ENCODE peak calls at places on chromosome 17, in ten cellular contexts. One of them, this sample, is unnamed.

GRCh38 chr17:33950061-33950460 is 305.0 kb upstream of the CCL2 start:
- DNase-seq in nephron progenitor cell: no peak
- DNase-seq in prostate gland: no peak
- DNase-seq in heart right ventricle: no peak
- DNase-seq in kidney epithelial cell: no peak
- DNase-seq in thoracic aorta: no peak
- DNase-seq in neural crest cell: no peak
- DNase-seq in ascending aorta: no peak
- DNase-seq in fibroblast of pulmonary artery: no peak
- DNase-seq in omental fat pad: no peak
- DNase-seq in this sample: no peak

GRCh38 chr17:81457396-81457795 is 55.2 kb downstream of the ACTG1 start:
- DNase-seq in nephron progenitor cell: no peak
- DNase-seq in prostate gland: no peak
- DNase-seq in heart right ventricle: no peak
- DNase-seq in kidney epithelial cell: no peak
- DNase-seq in thoracic aorta: no peak
- DNase-seq in neural crest cell: no peak
- DNase-seq in ascending aorta: no peak
- DNase-seq in fibroblast of pulmonary artery: no peak
- DNase-seq in omental fat pad: no peak
- DNase-seq in this sample: no peak

GRCh38 chr17:73166731-73167581 is 2.1 kb downstream of the SSTR2 start:
- DNase-seq in nephron progenitor cell: no peak
- DNase-seq in prostate gland: no peak
- DNase-seq in heart right ventricle: no peak
- DNase-seq in kidney epithelial cell: no peak
- DNase-seq in thoracic aorta: no peak
- DNase-seq in neural crest cell: no peak
- DNase-seq in ascending aorta: no peak
- DNase-seq in fibroblast of pulmonary artery: no peak
- DNase-seq in omental fat pad: no peak
- DNase-seq in this sample: no peak

GRCh38 chr17:2067559-2067958 is 12.7 kb downstream of the HIC1 start:
- DNase-seq in nephron progenitor cell: no peak
- DNase-seq in prostate gland: no peak
- DNase-seq in heart right ventricle: no peak
- DNase-seq in kidney epithelial cell: no peak
- DNase-seq in thoracic aorta: no peak
- DNase-seq in neural crest cell: no peak
- DNase-seq in ascending aorta: no peak
- DNase-seq in fibroblast of pulmonary artery: peak; percentile 78
- DNase-seq in omental fat pad: no peak
- DNase-seq in this sample: peak; percentile 86

GRCh38 chr17:7260601-7261376 is 1.5 kb downstream of the CLDN7 start:
- DNase-seq in nephron progenitor cell: peak; percentile 56
- DNase-seq in prostate gland: peak; percentile 64
- DNase-seq in heart right ventricle: no peak
- DNase-seq in kidney epithelial cell: no peak
- DNase-seq in thoracic aorta: no peak
- DNase-seq in neural crest cell: no peak
- DNase-seq in ascending aorta: no peak
- DNase-seq in fibroblast of pulmonary artery: no peak
- DNase-seq in omental fat pad: peak; percentile 16
- DNase-seq in this sample: no peak

GRCh38 chr17:15334266-15334665 is 7.1 kb downstream of the TEKT3 start:
- DNase-seq in nephron progenitor cell: no peak
- DNase-seq in prostate gland: no peak
- DNase-seq in heart right ventricle: no peak
- DNase-seq in kidney epithelial cell: no peak
- DNase-seq in thoracic aorta: no peak
- DNase-seq in neural crest cell: no peak
- DNase-seq in ascending aorta: no peak
- DNase-seq in fibroblast of pulmonary artery: no peak
- DNase-seq in omental fat pad: no peak
- DNase-seq in this sample: no peak

GRCh38 chr17:12485361-12485911 is 180.3 kb upstream of the MYOCD start:
- DNase-seq in nephron progenitor cell: no peak
- DNase-seq in prostate gland: no peak
- DNase-seq in heart right ventricle: no peak
- DNase-seq in kidney epithelial cell: no peak
- DNase-seq in thoracic aorta: no peak
- DNase-seq in neural crest cell: no peak
- DNase-seq in ascending aorta: no peak
- DNase-seq in fibroblast of pulmonary artery: no peak
- DNase-seq in omental fat pad: no peak
- DNase-seq in this sample: no peak

GRCh38 chr17:73309727-73310555 is 1.9 kb downstream of the CDC42EP4 start:
- DNase-seq in nephron progenitor cell: peak; percentile 57
- DNase-seq in prostate gland: no peak
- DNase-seq in heart right ventricle: no peak
- DNase-seq in kidney epithelial cell: no peak
- DNase-seq in thoracic aorta: no peak
- DNase-seq in neural crest cell: peak; percentile 30
- DNase-seq in ascending aorta: no peak
- DNase-seq in fibroblast of pulmonary artery: no peak
- DNase-seq in omental fat pad: no peak
- DNase-seq in this sample: peak; percentile 45

GRCh38 chr17:71830916-71831315 is 289.9 kb upstream of the SOX9 start:
- DNase-seq in nephron progenitor cell: peak; percentile 44
- DNase-seq in prostate gland: no peak
- DNase-seq in heart right ventricle: no peak
- DNase-seq in kidney epithelial cell: no peak
- DNase-seq in thoracic aorta: no peak
- DNase-seq in neural crest cell: peak; percentile 38
- DNase-seq in ascending aorta: no peak
- DNase-seq in fibroblast of pulmonary artery: no peak
- DNase-seq in omental fat pad: no peak
- DNase-seq in this sample: no peak

GRCh38 chr17:7056386-7056785 is 12.5 kb upstream of the SLC16A11 start:
- DNase-seq in nephron progenitor cell: no peak
- DNase-seq in prostate gland: no peak
- DNase-seq in heart right ventricle: no peak
- DNase-seq in kidney epithelial cell: no peak
- DNase-seq in thoracic aorta: no peak
- DNase-seq in neural crest cell: no peak
- DNase-seq in ascending aorta: no peak
- DNase-seq in fibroblast of pulmonary artery: no peak
- DNase-seq in omental fat pad: no peak
- DNase-seq in this sample: peak; percentile 48

GRCh38 chr17:80361495-80362220 is 53.3 kb upstream of the ENDOV start:
- DNase-seq in nephron progenitor cell: peak; percentile 41
- DNase-seq in prostate gland: no peak
- DNase-seq in heart right ventricle: no peak
- DNase-seq in kidney epithelial cell: no peak
- DNase-seq in thoracic aorta: no peak
- DNase-seq in neural crest cell: peak; percentile 14
- DNase-seq in ascending aorta: no peak
- DNase-seq in fibroblast of pulmonary artery: peak; percentile 32
- DNase-seq in omental fat pad: no peak
- DNase-seq in this sample: no peak
- TF ChIP-seq CTCF in nephron progenitor cell: peak; percentile 48
- TF ChIP-seq CTCF in prostate gland: no peak
- TF ChIP-seq CTCF in heart right ventricle: peak; percentile 37
- TF ChIP-seq CTCF in kidney epithelial cell: peak; percentile 37
- TF ChIP-seq CTCF in thoracic aorta: peak; percentile 12
- TF ChIP-seq CTCF in neural crest cell: peak; percentile 55
- TF ChIP-seq CTCF in ascending aorta: no peak
- TF ChIP-seq CTCF in fibroblast of pulmonary artery: peak; percentile 37
- TF ChIP-seq CTCF in omental fat pad: no peak
- TF ChIP-seq CTCF in this sample: peak; percentile 55

GRCh38 chr17:75503976-75504346 is 11.4 kb downstream of the CASKIN2 start:
- DNase-seq in nephron progenitor cell: no peak
- DNase-seq in prostate gland: no peak
- DNase-seq in heart right ventricle: no peak
- DNase-seq in kidney epithelial cell: no peak
- DNase-seq in thoracic aorta: no peak
- DNase-seq in neural crest cell: no peak
- DNase-seq in ascending aorta: no peak
- DNase-seq in fibroblast of pulmonary artery: no peak
- DNase-seq in omental fat pad: no peak
- DNase-seq in this sample: no peak

GRCh38 chr17:75505640-75506039 is 9.7 kb downstream of the CASKIN2 start:
- DNase-seq in nephron progenitor cell: no peak
- DNase-seq in prostate gland: no peak
- DNase-seq in heart right ventricle: no peak
- DNase-seq in kidney epithelial cell: no peak
- DNase-seq in thoracic aorta: no peak
- DNase-seq in neural crest cell: no peak
- DNase-seq in ascending aorta: no peak
- DNase-seq in fibroblast of pulmonary artery: no peak
- DNase-seq in omental fat pad: no peak
- DNase-seq in this sample: no peak

GRCh38 chr17:75503337-75503950 is 11.9 kb downstream of the CASKIN2 start:
- DNase-seq in nephron progenitor cell: no peak
- DNase-seq in prostate gland: no peak
- DNase-seq in heart right ventricle: no peak
- DNase-seq in kidney epithelial cell: no peak
- DNase-seq in thoracic aorta: no peak
- DNase-seq in neural crest cell: no peak
- DNase-seq in ascending aorta: no peak
- DNase-seq in fibroblast of pulmonary artery: no peak
- DNase-seq in omental fat pad: no peak
- DNase-seq in this sample: no peak

GRCh38 chr17:75505152-75505409 is 10.3 kb downstream of the CASKIN2 start:
- DNase-seq in nephron progenitor cell: no peak
- DNase-seq in prostate gland: no peak
- DNase-seq in heart right ventricle: no peak
- DNase-seq in kidney epithelial cell: no peak
- DNase-seq in thoracic aorta: no peak
- DNase-seq in neural crest cell: no peak
- DNase-seq in ascending aorta: no peak
- DNase-seq in fibroblast of pulmonary artery: no peak
- DNase-seq in omental fat pad: no peak
- DNase-seq in this sample: no peak

DNA sequence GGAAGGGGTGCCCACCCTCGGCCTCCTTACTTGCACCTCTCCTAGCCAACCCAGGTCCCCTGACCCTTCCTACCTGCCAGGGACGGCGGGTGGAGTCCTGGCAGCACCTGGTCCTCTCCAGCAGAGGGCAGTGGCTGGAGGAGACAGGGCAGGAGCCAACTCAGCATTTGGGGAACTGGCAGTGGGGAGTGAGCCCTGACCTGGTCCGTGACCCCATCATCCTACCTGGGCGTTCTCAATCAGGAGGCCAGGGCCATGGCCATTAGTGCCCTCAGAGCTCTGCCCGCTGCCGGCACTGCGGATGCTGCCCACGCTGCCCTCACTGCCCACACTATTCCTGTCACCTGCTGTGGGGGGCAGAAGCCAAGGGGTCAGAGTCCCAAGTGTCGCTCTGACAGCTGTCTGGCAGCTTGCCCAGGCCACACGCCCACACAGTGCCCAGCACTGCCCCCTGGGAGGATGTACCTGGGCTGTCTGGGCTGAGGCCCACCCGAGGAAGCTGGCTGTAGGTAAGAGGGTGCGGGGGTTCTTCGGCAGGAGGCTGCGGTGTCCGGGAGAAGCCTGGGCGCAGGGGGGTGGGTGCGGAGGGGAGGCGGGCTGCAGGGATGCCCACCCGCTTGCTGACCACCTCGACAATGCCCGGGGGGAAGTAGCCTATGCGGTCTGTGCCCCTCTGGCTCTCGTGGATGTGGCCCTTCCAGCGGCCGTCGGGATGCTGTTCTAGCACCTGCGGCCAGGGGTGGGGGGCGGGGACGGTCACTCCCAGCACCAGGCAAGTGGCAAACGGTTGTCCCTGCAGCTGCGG is 10.8 kb downstream of the CASKIN2 start:
- DNase-seq in nephron progenitor cell: no peak
- DNase-seq in prostate gland: no peak
- DNase-seq in heart right ventricle: no peak
- DNase-seq in kidney epithelial cell: no peak
- DNase-seq in thoracic aorta: no peak
- DNase-seq in neural crest cell: no peak
- DNase-seq in ascending aorta: no peak
- DNase-seq in fibroblast of pulmonary artery: no peak
- DNase-seq in omental fat pad: no peak
- DNase-seq in this sample: no peak
- TF ChIP-seq CTCF in nephron progenitor cell: peak; percentile 51
- TF ChIP-seq CTCF in prostate gland: no peak
- TF ChIP-seq CTCF in heart right ventricle: peak; percentile 67
- TF ChIP-seq CTCF in kidney epithelial cell: peak; percentile 72
- TF ChIP-seq CTCF in thoracic aorta: peak; percentile 43
- TF ChIP-seq CTCF in neural crest cell: peak; percentile 58
- TF ChIP-seq CTCF in ascending aorta: no peak
- TF ChIP-seq CTCF in fibroblast of pulmonary artery: peak; percentile 49
- TF ChIP-seq CTCF in omental fat pad: no peak
- TF ChIP-seq CTCF in this sample: peak; percentile 67

GRCh38 chr17:41779954-41780353 is 6.6 kb downstream of the JUP start:
- DNase-seq in nephron progenitor cell: no peak
- DNase-seq in prostate gland: no peak
- DNase-seq in heart right ventricle: no peak
- DNase-seq in kidney epithelial cell: no peak
- DNase-seq in thoracic aorta: no peak
- DNase-seq in neural crest cell: no peak
- DNase-seq in ascending aorta: no peak
- DNase-seq in fibroblast of pulmonary artery: no peak
- DNase-seq in omental fat pad: no peak
- DNase-seq in this sample: no peak

GRCh38 chr17:41777157-41777578 is 9.3 kb downstream of the JUP start:
- DNase-seq in nephron progenitor cell: peak; percentile 56
- DNase-seq in prostate gland: no peak
- DNase-seq in heart right ventricle: peak; percentile 79
- DNase-seq in kidney epithelial cell: peak; percentile 77
- DNase-seq in thoracic aorta: no peak
- DNase-seq in neural crest cell: no peak
- DNase-seq in ascending aorta: no peak
- DNase-seq in fibroblast of pulmonary artery: no peak
- DNase-seq in omental fat pad: no peak
- DNase-seq in this sample: peak; percentile 70

GRCh38 chr17:41781404-41782110 is 5.0 kb downstream of the JUP start:
- DNase-seq in nephron progenitor cell: no peak
- DNase-seq in prostate gland: no peak
- DNase-seq in heart right ventricle: no peak
- DNase-seq in kidney epithelial cell: no peak
- DNase-seq in thoracic aorta: no peak
- DNase-seq in neural crest cell: no peak
- DNase-seq in ascending aorta: no peak
- DNase-seq in fibroblast of pulmonary artery: peak; percentile 33
- DNase-seq in omental fat pad: no peak
- DNase-seq in this sample: peak; percentile 26

GRCh38 chr17:41775394-41776226 is 10.9 kb downstream of the JUP start:
- DNase-seq in nephron progenitor cell: no peak
- DNase-seq in prostate gland: no peak
- DNase-seq in heart right ventricle: peak; percentile 51
- DNase-seq in kidney epithelial cell: no peak
- DNase-seq in thoracic aorta: no peak
- DNase-seq in neural crest cell: peak; percentile 16
- DNase-seq in ascending aorta: no peak
- DNase-seq in fibroblast of pulmonary artery: no peak
- DNase-seq in omental fat pad: no peak
- DNase-seq in this sample: no peak

GRCh38 chr17:41777579-41778188 is 8.8 kb downstream of the JUP start:
- DNase-seq in nephron progenitor cell: no peak
- DNase-seq in prostate gland: peak; percentile 64
- DNase-seq in heart right ventricle: peak; percentile 89
- DNase-seq in kidney epithelial cell: peak; percentile 67
- DNase-seq in thoracic aorta: no peak
- DNase-seq in neural crest cell: no peak
- DNase-seq in ascending aorta: no peak
- DNase-seq in fibroblast of pulmonary artery: peak; percentile 99
- DNase-seq in omental fat pad: no peak
- DNase-seq in this sample: peak; percentile 98
- TF ChIP-seq CTCF in nephron progenitor cell: no peak
- TF ChIP-seq CTCF in prostate gland: no peak
- TF ChIP-seq CTCF in heart right ventricle: no peak
- TF ChIP-seq CTCF in kidney epithelial cell: no peak
- TF ChIP-seq CTCF in thoracic aorta: no peak
- TF ChIP-seq CTCF in neural crest cell: no peak
- TF ChIP-seq CTCF in ascending aorta: no peak
- TF ChIP-seq CTCF in fibroblast of pulmonary artery: no peak
- TF ChIP-seq CTCF in omental fat pad: no peak
- TF ChIP-seq CTCF in this sample: peak; percentile 18

GRCh38 chr17:67229109-67229991 is 15.6 kb downstream of the HELZ start:
- DNase-seq in nephron progenitor cell: no peak
- DNase-seq in prostate gland: no peak
- DNase-seq in heart right ventricle: no peak
- DNase-seq in kidney epithelial cell: no peak
- DNase-seq in thoracic aorta: no peak
- DNase-seq in neural crest cell: no peak
- DNase-seq in ascending aorta: no peak
- DNase-seq in fibroblast of pulmonary artery: no peak
- DNase-seq in omental fat pad: no peak
- DNase-seq in this sample: no peak
- TF ChIP-seq CTCF in nephron progenitor cell: no peak
- TF ChIP-seq CTCF in prostate gland: no peak
- TF ChIP-seq CTCF in heart right ventricle: no peak
- TF ChIP-seq CTCF in kidney epithelial cell: no peak
- TF ChIP-seq CTCF in thoracic aorta: no peak
- TF ChIP-seq CTCF in neural crest cell: no peak
- TF ChIP-seq CTCF in ascending aorta: no peak
- TF ChIP-seq CTCF in fibroblast of pulmonary artery: no peak
- TF ChIP-seq CTCF in omental fat pad: no peak
- TF ChIP-seq CTCF in this sample: no peak